ENCODE peak calls at places on chromosomes 3 and 15, in ten cellular contexts. Q, Y, L, B, O, I, C, Z, K and R are unnamed samples.

GRCh38 chr15:50355612-50355905 is 561 bp upstream of the GABPB1 start:
- DNase-seq in Q (no peak), Y (no peak), L (no peak), B (no peak), O (no peak), I (no peak), C (no peak), Z (no peak), K (no peak), R (no peak)

GRCh38 chr3:5809811-5810210 is 622.3 kb downstream of the EDEM1 start:
- DNase-seq in Q (no peak), Y (no peak), L (no peak), B (no peak), O (no peak), I (no peak), C (no peak), Z (no peak), K (no peak), R (no peak)

GRCh38 chr3:189167027-189167766 is 4.6 kb upstream of the TPRG1 start:
- DNase-seq in Q (no peak), Y (no peak), L (no peak), B (no peak), O (no peak), I (no peak), C (no peak), Z (no peak), K (no peak), R (no peak)

GRCh38 chr3:129970603-129971002 is 3.9 kb upstream of the TRH start:
- DNase-seq in Q (no peak), Y (no peak), L (no peak), B (no peak), O (no peak), I (no peak), C (no peak), Z (no peak), K (no peak), R (no peak)

GRCh38 chr3:12982619-12983101 is 90.6 kb downstream of the IQSEC1 start:
- DNase-seq in Q (no peak), Y (no peak), L (no peak), B (no peak), O (no peak), I (no peak), C (no peak), Z (no peak), K (no peak), R (no peak)

GRCh38 chr15:49589030-49589429 is 31.6 kb downstream of the FAM227B start:
- DNase-seq in Q (no peak), Y (no peak), L (no peak), B (no peak), O (no peak), I (no peak), C (no peak), Z (no peak), K (peak), R (no peak)

GRCh38 chr3:64405211-64405818 is 180.0 kb upstream of the PRICKLE2 start:
- DNase-seq in Q (no peak), Y (no peak), L (no peak), B (no peak), O (no peak), I (no peak), C (no peak), Z (no peak), K (peak), R (no peak)

GRCh38 chr15:52331490-52332240 is 36.1 kb upstream of the MYO5C start:
- DNase-seq in Q (peak), Y (peak), L (no peak), B (no peak), O (no peak), I (no peak), C (peak), Z (no peak), K (peak), R (no peak)

GRCh38 chr15:94610069-94610863 is 378.9 kb downstream of the MCTP2 start:
- DNase-seq in Q (no peak), Y (no peak), L (no peak), B (no peak), O (no peak), I (no peak), C (no peak), Z (no peak), K (no peak), R (no peak)

GRCh38 chr15:70963199-70963598 is 70.6 kb downstream of the LRRC49 start:
- DNase-seq in Q (no peak), Y (no peak), L (no peak), B (no peak), O (no peak), I (no peak), C (no peak), Z (no peak), K (no peak), R (no peak)

GRCh38 chr3:181691951-181692849 is 19.5 kb upstream of the SOX2 start:
- DNase-seq in Q (no peak), Y (no peak), L (no peak), B (no peak), O (no peak), I (no peak), C (no peak), Z (no peak), K (no peak), R (no peak)

GRCh38 chr15:36691596-36691995 is 112.2 kb downstream of the CDIN1 start:
- DNase-seq in Q (no peak), Y (no peak), L (no peak), B (no peak), O (no peak), I (no peak), C (no peak), Z (no peak), K (no peak), R (no peak)

GRCh38 chr15:70974004-70974832 is 81.6 kb downstream of the LRRC49 start:
- DNase-seq in Q (no peak), Y (peak), L (no peak), B (no peak), O (peak), I (no peak), C (no peak), Z (no peak), K (peak), R (no peak)

GRCh38 chr3:189868061-189868460 is 236.9 kb downstream of the TP63 start:
- DNase-seq in Q (no peak), Y (no peak), L (no peak), B (no peak), O (no peak), I (no peak), C (no peak), Z (no peak), K (no peak), R (no peak)

GRCh38 chr15:78272776-78273175 is 8.4 kb downstream of the DNAJA4 start:
- DNase-seq in Q (no peak), Y (no peak), L (no peak), B (no peak), O (no peak), I (no peak), C (no peak), Z (no peak), K (no peak), R (no peak)

GRCh38 chr3:81395739-81396138 is 365.7 kb downstream of the GBE1 start:
- DNase-seq in Q (no peak), Y (no peak), L (no peak), B (no peak), O (no peak), I (no peak), C (no peak), Z (no peak), K (no peak), R (no peak)

GRCh38 chr15:82952156-82953081 is at the start of gene HOMER2:
- DNase-seq in Q (peak), Y (peak), L (peak), B (peak), O (no peak), I (no peak), C (no peak), Z (no peak), K (no peak), R (no peak)

GRCh38 chr3:52507359-52507758 is 12.2 kb downstream of the STAB1 start:
- DNase-seq in Q (no peak), Y (peak), L (no peak), B (no peak), O (peak), I (no peak), C (no peak), Z (no peak), K (no peak), R (no peak)

GRCh38 chr3:11770105-11770476 is 76.6 kb downstream of the TAMM41 start:
- DNase-seq in Q (no peak), Y (no peak), L (no peak), B (no peak), O (no peak), I (no peak), C (no peak), Z (no peak), K (peak), R (no peak)

GRCh38 chr3:178558637-178559036 is 22.4 kb downstream of the KCNMB2 start:
- DNase-seq in Q (no peak), Y (no peak), L (no peak), B (no peak), O (peak), I (no peak), C (no peak), Z (no peak), K (no peak), R (no peak)

GRCh38 chr3:150223090-150223489 is 185.0 kb upstream of the TSC22D2 start:
- DNase-seq in Q (no peak), Y (no peak), L (no peak), B (no peak), O (no peak), I (no peak), C (no peak), Z (no peak), K (no peak), R (no peak)

GRCh38 chr3:43649365-43649968 is 27.7 kb upstream of the ANO10 start:
- DNase-seq in Q (no peak), Y (no peak), L (no peak), B (no peak), O (no peak), I (no peak), C (no peak), Z (no peak), K (no peak), R (no peak)

GRCh38 chr3:111904376-111905241 is 45.5 kb downstream of the PHLDB2 start:
- DNase-seq in Q (no peak), Y (peak), L (no peak), B (no peak), O (peak), I (no peak), C (no peak), Z (no peak), K (peak), R (no peak)

GRCh38 chr15:19973718-19974117 is 567.9 kb downstream of the GOLGA6L6 start:
- DNase-seq in Q (no peak), Y (no peak), L (no peak), B (no peak), O (no peak), I (no peak), C (no peak), Z (no peak), K (no peak), R (no peak)

GRCh38 chr3:66693461-66693912 is 192.7 kb upstream of the LRIG1 start:
- DNase-seq in Q (no peak), Y (no peak), L (peak), B (peak), O (peak), I (peak), C (no peak), Z (no peak), K (peak), R (no peak)

GRCh38 chr3:27556854-27557253 is 72.7 kb upstream of the SLC4A7 start:
- DNase-seq in Q (no peak), Y (no peak), L (no peak), B (no peak), O (no peak), I (no peak), C (no peak), Z (no peak), K (peak), R (no peak)

GRCh38 chr3:190718097-190718496 is 144.4 kb downstream of the GMNC start:
- DNase-seq in Q (no peak), Y (no peak), L (no peak), B (no peak), O (no peak), I (no peak), C (no peak), Z (no peak), K (no peak), R (no peak)

GRCh38 chr3:197692641-197693040 is 44.1 kb downstream of the RUBCN start:
- DNase-seq in Q (no peak), Y (no peak), L (no peak), B (no peak), O (no peak), I (no peak), C (no peak), Z (no peak), K (no peak), R (no peak)

GRCh38 chr3:82498186-82498585 is 736.7 kb upstream of the GBE1 start:
- DNase-seq in Q (no peak), Y (no peak), L (no peak), B (no peak), O (no peak), I (no peak), C (no peak), Z (no peak), K (no peak), R (no peak)

GRCh38 chr15:65773386-65774111 is 18.5 kb downstream of the DENND4A start:
- DNase-seq in Q (no peak), Y (no peak), L (no peak), B (no peak), O (no peak), I (no peak), C (no peak), Z (no peak), K (no peak), R (no peak)

GRCh38 chr3:61877359-61877770 is 316.0 kb downstream of the PTPRG start:
- DNase-seq in Q (no peak), Y (no peak), L (no peak), B (no peak), O (peak), I (no peak), C (no peak), Z (no peak), K (peak), R (no peak)

GRCh38 chr3:134511500-134511899 is 25.6 kb downstream of the CEP63 start:
- DNase-seq in Q (no peak), Y (no peak), L (no peak), B (no peak), O (no peak), I (no peak), C (no peak), Z (no peak), K (no peak), R (no peak)

GRCh38 chr15:59237119-59237853 is 30.6 kb downstream of the LDHAL6B start:
- DNase-seq in Q (no peak), Y (no peak), L (no peak), B (no peak), O (no peak), I (no peak), C (no peak), Z (no peak), K (no peak), R (no peak)

GRCh38 chr15:26598704-26599103 is 174.2 kb downstream of the GABRB3 start:
- DNase-seq in Q (no peak), Y (no peak), L (no peak), B (no peak), O (no peak), I (no peak), C (no peak), Z (no peak), K (no peak), R (no peak)

GRCh38 chr3:8663177-8664061 is 18.8 kb upstream of the SSUH2 start:
- DNase-seq in Q (no peak), Y (peak), L (no peak), B (peak), O (peak), I (peak), C (no peak), Z (no peak), K (peak), R (peak)

GRCh38 chr3:116469546-116469945 is 24.3 kb upstream of the LSAMP start:
- DNase-seq in Q (no peak), Y (no peak), L (no peak), B (no peak), O (no peak), I (no peak), C (no peak), Z (no peak), K (no peak), R (no peak)

GRCh38 chr3:39118079-39118478 is 10.6 kb downstream of the TTC21A start:
- DNase-seq in Q (no peak), Y (no peak), L (no peak), B (no peak), O (no peak), I (no peak), C (no peak), Z (no peak), K (no peak), R (no peak)